ENCODE peak calls at places on chromosomes 6 and 20, in four cellular contexts. H, Z, L and R are unnamed samples.

GRCh38 chr6:44381739-44382138 is 5.8 kb upstream of the CDC5L start:
- DNase-seq in L (no peak), Z (peak; percentile 37), H (no peak), R (no peak)

GRCh38 chr20:49435639-49436038 is 46.8 kb downstream of the KCNB1 start:
- DNase-seq in Z (no peak), H (no peak), L (no peak), R (no peak)

GRCh38 chr20:10987651-10988383 is 314.0 kb upstream of the JAG1 start:
- DNase-seq in H (no peak), L (no peak), Z (no peak), R (no peak)

GRCh38 chr6:165920896-165921671 is 246.6 kb downstream of the TBXT start:
- DNase-seq in Z (no peak), H (no peak), L (no peak), R (no peak)

GRCh38 chr6:143111443-143111842 is 50.8 kb downstream of the AIG1 start:
- DNase-seq in H (no peak), Z (no peak), L (no peak), R (no peak)

GRCh38 chr20:31684153-31685003 is 38.3 kb downstream of the BCL2L1 start:
- DNase-seq in L (no peak), H (no peak), Z (no peak), R (no peak)

GRCh38 chr20:63520594-63520938 is at the start of gene PPDPF:
- DNase-seq in H (peak; percentile 100), Z (no peak), L (no peak), R (peak; percentile 97)

GRCh38 chr20:35611482-35611881 is 4.1 kb upstream of the SPAG4 start:
- DNase-seq in H (no peak), L (peak; percentile 63), Z (no peak), R (no peak)

GRCh38 chr6:108684809-108685329 is 124.2 kb downstream of the FOXO3 start:
- DNase-seq in Z (no peak), H (peak; percentile 73), L (no peak), R (peak; percentile 64)

GRCh38 chr6:31717499-31718222 is 2.5 kb downstream of the LY6G6D start:
- DNase-seq in Z (peak; percentile 74), H (no peak), L (no peak), R (peak; percentile 90)

GRCh38 chr6:23647045-23647444 is 479.0 kb upstream of the NRSN1 start:
- DNase-seq in L (no peak), Z (no peak), H (no peak), R (no peak)

GRCh38 chr6:167058261-167058660 is 59.1 kb downstream of the CEP43 start:
- DNase-seq in L (no peak), Z (no peak), H (no peak), R (no peak)

GRCh38 chr6:76861403-76861802 is 601.9 kb downstream of the HTR1B start:
- DNase-seq in L (no peak), H (peak; percentile 16), Z (peak; percentile 21), R (peak; percentile 4)

GRCh38 chr20:20073851-20074252 is 21.5 kb downstream of the CFAP61 start:
- DNase-seq in L (no peak), H (no peak), Z (no peak), R (no peak)

GRCh38 chr6:109718991-109719390 is 27.9 kb downstream of the FIG4 start:
- DNase-seq in H (no peak), Z (no peak), L (no peak), R (no peak)

GRCh38 chr20:38127011-38127621 is 38.0 kb downstream of the TGM2 start:
- DNase-seq in Z (no peak), H (no peak), L (no peak), R (peak; percentile 46)

GRCh38 chr20:2930538-2930937 is 57.3 kb downstream of the PTPRA start:
- DNase-seq in H (no peak), Z (no peak), L (no peak), R (no peak)

GRCh38 chr20:62198496-62198895 is 15.7 kb downstream of the MTG2 start:
- DNase-seq in L (no peak), H (no peak), Z (no peak), R (no peak)

GRCh38 chr20:24675651-24676352 is 206.4 kb downstream of the SYNDIG1 start:
- DNase-seq in Z (no peak), H (no peak), L (no peak), R (no peak)

GRCh38 chr20:24676353-24676977 is 207.0 kb downstream of the SYNDIG1 start:
- DNase-seq in H (no peak), Z (no peak), L (no peak), R (no peak)

GRCh38 chr20:24677626-24678328 is 208.3 kb downstream of the SYNDIG1 start:
- DNase-seq in Z (no peak), L (no peak), H (no peak), R (no peak)

GRCh38 chr20:24676978-24677370 is 207.5 kb downstream of the SYNDIG1 start:
- DNase-seq in H (no peak), Z (no peak), L (no peak), R (no peak)

GRCh38 chr20:24678351-24679106 is 209.1 kb downstream of the SYNDIG1 start:
- DNase-seq in H (no peak), Z (no peak), L (no peak), R (no peak)
- TF ChIP-seq YY1 in H (no peak), Z (no peak), L (no peak), R (no peak)

DNA sequence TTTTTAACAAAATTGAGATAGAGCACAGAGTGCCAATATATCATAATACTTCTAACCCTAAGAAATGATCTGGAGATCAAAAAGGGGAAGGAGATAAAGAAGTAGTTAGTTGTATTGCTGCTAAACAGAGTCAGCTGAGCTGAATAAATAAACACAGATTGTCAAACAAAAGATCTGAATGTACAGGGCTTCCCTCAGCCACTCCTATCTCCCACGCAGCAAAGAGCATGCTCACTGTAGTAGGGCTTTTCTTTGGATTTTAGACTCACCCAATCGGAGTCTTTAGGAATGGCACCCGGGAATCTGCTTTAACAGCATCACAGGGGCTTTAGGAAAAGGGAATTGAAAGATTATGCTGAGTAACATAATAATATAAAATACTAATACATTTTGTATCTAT is 222.2 kb upstream of the STXBP5 start:
- DNase-seq in H (no peak), Z (peak; percentile 77), L (no peak), R (no peak)
- TF ChIP-seq FOXM1 in H (no peak), Z (no peak), L (no peak), R (no peak)

GRCh38 chr6:46876126-46876525 is 45.6 kb downstream of the ADGRF5 start:
- DNase-seq in H (no peak), L (no peak), Z (no peak), R (no peak)
- TF ChIP-seq YY1 in H (no peak), L (no peak), Z (no peak), R (no peak)

GRCh38 chr6:119308048-119308570 is 41.5 kb downstream of the MAN1A1 start:
- DNase-seq in H (no peak), Z (peak; percentile 83), L (no peak), R (peak; percentile 60)
- TF ChIP-seq FOXM1 in H (no peak), Z (no peak), L (no peak), R (no peak)

GRCh38 chr6:128114164-128114563 is 213.3 kb upstream of the THEMIS start:
- DNase-seq in L (no peak), H (no peak), Z (no peak), R (no peak)
- TF ChIP-seq YY1 in L (no peak), H (no peak), Z (no peak), R (no peak)

DNA sequence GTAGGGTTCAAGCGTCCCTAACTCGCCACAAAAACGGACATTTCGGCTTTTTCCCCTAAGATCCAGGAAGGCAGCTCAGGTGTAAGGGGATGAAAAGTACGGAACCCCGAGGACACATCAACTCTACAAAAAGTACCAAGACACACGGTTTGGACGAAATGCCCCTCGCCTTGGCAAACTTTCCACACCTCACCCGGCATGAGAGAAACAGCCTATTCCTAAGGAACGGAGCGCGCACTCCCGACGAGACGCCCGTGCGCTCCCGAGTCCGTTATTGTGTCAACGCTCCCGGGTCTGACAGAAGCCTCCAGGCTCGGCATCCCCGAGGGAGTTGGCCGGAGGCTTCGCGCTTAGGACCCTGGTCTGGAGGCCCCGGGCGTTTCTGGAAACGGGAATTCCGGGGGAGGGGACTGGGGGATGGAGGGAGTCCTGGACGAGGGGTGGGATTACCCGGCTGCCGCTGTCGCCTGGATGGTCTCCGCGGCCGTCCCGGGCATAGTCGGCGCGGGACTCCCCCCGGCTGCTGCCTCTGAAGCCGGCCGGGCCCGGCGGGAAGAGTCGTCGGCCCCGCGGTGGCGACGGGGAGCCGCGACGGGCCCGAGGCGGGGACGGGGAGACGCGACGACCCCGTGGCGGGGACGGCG is 808 bp downstream of the ZNF318 start:
- DNase-seq in H (peak; percentile 74), L (no peak), Z (peak; percentile 29), R (peak; percentile 60)
- TF ChIP-seq FOXM1 in H (no peak), L (no peak), Z (no peak), R (no peak)

GRCh38 chr6:10722570-10722819 is 375 bp upstream of the TMEM14C start:
- DNase-seq in Z (no peak), L (no peak), H (no peak), R (no peak)
- TF ChIP-seq YY1 in Z (no peak), L (no peak), H (no peak), R (no peak)

GRCh38 chr6:88120635-88121034 is 45.5 kb downstream of the CNR1 start:
- DNase-seq in L (no peak), Z (no peak), H (no peak), R (no peak)

GRCh38 chr6:88124925-88125557 is 41.1 kb downstream of the CNR1 start:
- DNase-seq in H (no peak), L (no peak), Z (no peak), R (no peak)

GRCh38 chr6:88114838-88115237 is 51.3 kb downstream of the CNR1 start:
- DNase-seq in H (no peak), L (no peak), Z (no peak), R (no peak)

GRCh38 chr6:88115307-88115706 is 50.8 kb downstream of the CNR1 start:
- DNase-seq in Z (no peak), L (no peak), H (no peak), R (no peak)

DNA sequence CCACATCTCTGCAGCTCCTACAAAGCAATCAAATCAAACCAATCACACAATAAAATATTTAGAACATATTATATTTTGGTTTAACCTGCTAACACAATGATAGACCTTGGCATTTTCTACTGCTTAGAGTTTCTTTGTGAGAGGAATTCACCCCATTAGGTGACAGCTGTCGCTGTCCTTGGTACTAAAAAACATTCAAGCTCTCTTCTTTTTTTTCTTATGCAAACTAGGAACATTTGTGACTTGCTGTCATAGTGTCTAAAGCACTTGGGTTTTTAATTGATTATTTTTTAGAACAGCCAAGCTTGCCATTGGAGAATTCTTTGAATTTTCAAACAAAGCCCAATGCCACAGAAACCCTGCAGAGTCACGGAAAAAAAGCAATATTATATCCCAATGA is 46.4 kb downstream of the CNR1 start:
- DNase-seq in H (no peak), L (no peak), Z (peak; percentile 4), R (peak; percentile 12)
- TF ChIP-seq FOXM1 in H (no peak), L (no peak), Z (no peak), R (no peak)